ENCODE peak calls at places on chromosomes 16 and 17, in six cellular contexts. T is transverse colon; X is mammary epithelial cell; W is CD8-positive, alpha-beta T cell; J is pancreas; V is PC-9. Z is an unnamed sample.

GRCh38 chr17:6489016-6489550 is 44.8 kb downstream of the PIMREG start:
- DNase-seq in T (no peak), X (no peak), W (no peak), J (no peak), V (no peak), Z (no peak)

GRCh38 chr16:84699147-84699711 is 571 bp upstream of the USP10 start:
- DNase-seq in T (peak; percentile 17), X (peak; percentile 12), W (no peak), J (no peak), V (no peak), Z (peak; percentile 31)

GRCh38 chr17:27389542-27390140 is 66.6 kb upstream of the KSR1 start:
- DNase-seq in T (no peak), X (no peak), W (no peak), J (no peak), V (no peak), Z (no peak)

GRCh38 chr16:72099377-72099818 is 5.8 kb downstream of the DHX38 start:
- DNase-seq in T (peak; percentile 27), X (peak; percentile 45), W (peak; percentile 36), J (no peak), V (no peak), Z (peak; percentile 70)

GRCh38 chr16:27436921-27437650 is 35.1 kb downstream of the IL21R start:
- DNase-seq in T (no peak), X (no peak), W (peak; percentile 4), J (no peak), V (no peak), Z (no peak)

GRCh38 chr16:62035115-62036092 is 834 bp downstream of the CDH8 start:
- DNase-seq in T (no peak), X (no peak), W (no peak), J (peak; percentile 60), V (no peak), Z (no peak)

GRCh38 chr17:59093145-59093701 is 13.5 kb downstream of the TRIM37 start:
- DNase-seq in T (no peak), X (no peak), W (no peak), J (no peak), V (no peak), Z (no peak)

GRCh38 chr17:56675876-56676660 is 82.6 kb downstream of the NOG start:
- DNase-seq in T (no peak), X (no peak), W (no peak), J (no peak), V (no peak), Z (no peak)

GRCh38 chr16:46629331-46629843 is 8.2 kb upstream of the SHCBP1 start:
- DNase-seq in T (no peak), X (peak; percentile 50), W (no peak), J (no peak), V (peak; percentile 48), Z (peak; percentile 18)

GRCh38 chr16:89720520-89720858 is 209 bp downstream of the VPS9D1 start:
- DNase-seq in T (peak; percentile 75), X (no peak), W (no peak), J (peak; percentile 91), V (no peak), Z (no peak)

GRCh38 chr17:42227849-42228696 is 33.8 kb upstream of the GHDC start:
- DNase-seq in T (no peak), X (no peak), W (no peak), J (no peak), V (no peak), Z (no peak)

GRCh38 chr17:1455748-1456599 is at the start of gene CRK:
- DNase-seq in T (peak; percentile 98), X (peak; percentile 94), W (peak; percentile 99), J (peak; percentile 99), V (peak; percentile 84), Z (peak; percentile 95)

GRCh38 chr16:91484-91883 is 13.5 kb downstream of the MPG start:
- DNase-seq in T (no peak), X (no peak), W (no peak), J (no peak), V (no peak), Z (no peak)

GRCh38 chr16:75070055-75070841 is 46.3 kb downstream of the LDHD start:
- DNase-seq in T (no peak), X (no peak), W (no peak), J (no peak), V (no peak), Z (peak; percentile 50)

GRCh38 chr16:75265911-75266701 is 14.7 kb upstream of the BCAR1 start:
- DNase-seq in T (peak; percentile 86), X (peak; percentile 53), W (no peak), J (peak; percentile 92), V (peak; percentile 76), Z (peak; percentile 80)

GRCh38 chr17:58415371-58416055 is 1.8 kb downstream of the RNF43 start:
- DNase-seq in T (peak; percentile 43), X (peak; percentile 33), W (no peak), J (peak; percentile 82), V (no peak), Z (peak; percentile 16)

GRCh38 chr16:80142276-80142675 is 398.5 kb upstream of the DYNLRB2 start:
- DNase-seq in T (no peak), X (no peak), W (no peak), J (no peak), V (no peak), Z (no peak)

GRCh38 chr17:29138991-29139682 is 41.1 kb downstream of the MYO18A start:
- DNase-seq in T (peak; percentile 66), X (no peak), W (no peak), J (no peak), V (no peak), Z (peak; percentile 45)

GRCh38 chr17:4896332-4897197 is 2.8 kb upstream of the C17orf107 start:
- DNase-seq in T (no peak), X (no peak), W (no peak), J (peak; percentile 73), V (no peak), Z (no peak)

GRCh38 chr17:42179335-42179734 is 1.6 kb downstream of the KCNH4 start:
- DNase-seq in T (no peak), X (no peak), W (no peak), J (no peak), V (no peak), Z (no peak)

GRCh38 chr16:53291757-53292392 is 142.4 kb upstream of the RBL2 start:
- DNase-seq in T (no peak), X (peak; percentile 31), W (no peak), J (no peak), V (peak; percentile 42), Z (no peak)

GRCh38 chr16:54822502-54823291 is 108.0 kb upstream of the IRX5 start:
- DNase-seq in T (no peak), X (peak; percentile 62), W (no peak), J (no peak), V (peak; percentile 50), Z (no peak)

GRCh38 chr16:4474192-4474961 is at the start of gene NMRAL1:
- DNase-seq in T (peak; percentile 93), X (peak; percentile 90), W (peak; percentile 86), J (peak; percentile 95), V (peak; percentile 92), Z (peak; percentile 88)

GRCh38 chr16:4481526-4481925 is 5.3 kb downstream of the HMOX2 start:
- DNase-seq in T (no peak), X (no peak), W (no peak), J (no peak), V (no peak), Z (no peak)

GRCh38 chr16:4475880-4476790 is at the start of gene HMOX2:
- DNase-seq in T (peak; percentile 96), X (peak; percentile 93), W (peak; percentile 94), J (peak; percentile 99), V (peak; percentile 86), Z (peak; percentile 96)

GRCh38 chr16:4481965-4482364 is 5.8 kb downstream of the HMOX2 start:
- DNase-seq in T (no peak), X (no peak), W (no peak), J (no peak), V (no peak), Z (no peak)

DNA sequence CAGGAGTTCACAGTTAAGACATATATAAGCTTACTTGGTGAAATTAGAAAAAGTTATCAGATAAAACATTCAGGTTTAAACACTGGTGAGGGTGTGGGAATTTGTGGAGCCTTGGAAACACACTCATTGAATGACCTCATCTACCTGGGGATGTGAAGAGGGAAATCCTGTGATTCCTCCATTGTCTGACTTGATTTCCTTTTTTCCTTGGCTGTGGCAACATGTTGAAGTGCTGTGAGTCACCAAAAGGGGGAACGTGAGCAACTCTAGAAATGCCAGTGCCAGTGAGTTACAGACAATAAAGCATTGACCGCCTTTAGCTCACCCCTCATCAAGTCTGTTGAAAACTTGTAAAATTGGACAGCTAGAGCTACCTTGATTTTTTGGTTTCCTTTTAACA is 1.8 kb downstream of the HMOX2 start:
- DNase-seq in T (no peak), X (peak; percentile 93), W (peak; percentile 17), J (no peak), V (peak; percentile 49), Z (no peak)
- TF ChIP-seq CTCF in T (no peak), X (peak; percentile 26), W (peak; percentile 27), J (no peak), V (no peak), Z (peak; percentile 38)

GRCh38 chr17:81223758-81224122 is 975 bp upstream of the CEP131 start:
- DNase-seq in T (peak; percentile 31), X (no peak), W (no peak), J (peak; percentile 47), V (no peak), Z (no peak)

GRCh38 chr17:81221371-81221841 is 1.4 kb downstream of the CEP131 start:
- DNase-seq in T (no peak), X (no peak), W (no peak), J (no peak), V (no peak), Z (no peak)

GRCh38 chr17:81221842-81222619 is 734 bp downstream of the CEP131 start:
- DNase-seq in T (no peak), X (no peak), W (no peak), J (peak; percentile 75), V (no peak), Z (no peak)

GRCh38 chr17:81222906-81223757 is at the start of gene CEP131:
- DNase-seq in T (peak; percentile 99), X (peak; percentile 98), W (peak; percentile 100), J (peak; percentile 100), V (peak; percentile 87), Z (peak; percentile 100)

GRCh38 chr17:81222620-81222905 is 202 bp downstream of the CEP131 start:
- DNase-seq in T (no peak), X (no peak), W (no peak), J (no peak), V (no peak), Z (no peak)
- H3K4me1 ChIP-seq in T (peaks cover 23% of the 10 kb centered on the region), X (peaks cover 27% of the 10 kb centered on the region), W (peaks cover 20% of the 10 kb centered on the region), J (no peaks in the 10 kb centered on the region), V (peaks cover 9% of the 10 kb centered on the region), Z (no peaks in the 10 kb centered on the region)

DNA sequence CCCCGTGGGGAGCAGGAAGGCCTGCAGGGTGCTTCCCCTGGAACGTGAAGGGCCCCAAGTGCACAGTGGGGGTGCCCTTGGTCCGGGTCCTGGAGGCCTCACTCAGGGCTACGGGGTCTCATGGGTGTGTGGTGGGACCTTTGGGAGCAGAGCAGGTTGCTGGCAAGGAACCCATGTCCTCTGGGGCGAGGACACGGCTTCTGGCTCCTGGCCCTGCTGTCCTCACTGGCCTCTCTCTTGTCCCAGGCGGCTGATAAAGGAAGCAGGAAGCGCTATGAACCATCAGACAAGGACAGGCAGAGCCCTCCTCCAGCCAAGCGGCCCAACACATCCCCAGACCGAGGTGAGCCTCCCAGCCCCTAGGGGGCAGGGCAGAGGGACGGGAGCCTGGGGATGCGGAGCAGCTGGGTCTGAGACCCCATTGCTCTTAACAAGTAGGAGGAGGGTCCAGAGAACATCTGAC is 9.8 kb upstream of the IL17C start:
- DNase-seq in T (no peak), X (no peak), W (no peak), J (no peak), V (no peak), Z (peak; percentile 77)
- TF ChIP-seq CTCF in T (peak; percentile 11), X (peak; percentile 30), W (no peak), J (no peak), V (peak; percentile 58), Z (peak; percentile 79)

GRCh38 chr17:78715000-78715771 is 66.9 kb downstream of the CYTH1 start:
- DNase-seq in T (no peak), X (no peak), W (no peak), J (no peak), V (no peak), Z (no peak)
- H3K4me1 ChIP-seq in T (peaks cover 50% of the 10 kb centered on the region), X (peaks cover 33% of the 10 kb centered on the region), W (peaks cover 76% of the 10 kb centered on the region), J (peaks cover 17% of the 10 kb centered on the region), V (no peaks in the 10 kb centered on the region), Z (peaks cover 24% of the 10 kb centered on the region)

Z was measured in BE2C.